ENCODE peak calls at places on chromosomes 1 and 21, in five cellular contexts. F, C, P, E and K are unnamed samples.

GRCh38 chr1:221675880-221676800 is 65.7 kb downstream of the DUSP10 start:
- DNase-seq in F (no peak), C (no peak), P (no peak), E (no peak), K (no peak)

GRCh38 chr1:41574842-41575241 is 90.4 kb upstream of the EDN2 start:
- DNase-seq in F (no peak), C (no peak), P (no peak), E (no peak), K (no peak)

GRCh38 chr1:24709748-24710416 is 35.4 kb upstream of the CLIC4 start:
- DNase-seq in F (no peak), C (no peak), P (no peak), E (no peak), K (no peak)

GRCh38 chr1:60274422-60275419 is 201.2 kb upstream of the C1orf87 start:
- DNase-seq in F (no peak), C (no peak), P (no peak), E (no peak), K (no peak)

GRCh38 chr1:205321109-205321958 is at the start of gene NUAK2:
- DNase-seq in F (peak), C (peak), P (peak), E (peak), K (peak)

GRCh38 chr21:43208561-43209332 is 39.9 kb downstream of the CRYAA start:
- DNase-seq in F (no peak), C (no peak), P (no peak), E (no peak), K (peak)

GRCh38 chr1:109630081-109630880 is 10.6 kb downstream of the AMPD2 start:
- DNase-seq in F (peak), C (no peak), P (no peak), E (no peak), K (peak)

GRCh38 chr1:116483481-116484309 is 87.1 kb downstream of the CD58 start:
- DNase-seq in F (no peak), C (peak), P (no peak), E (no peak), K (no peak)

GRCh38 chr1:157819886-157820285 is at the start of gene FCRL1:
- DNase-seq in F (no peak), C (no peak), P (no peak), E (no peak), K (no peak)

GRCh38 chr1:183259886-183260285 is 73.8 kb downstream of the LAMC2 start:
- DNase-seq in F (no peak), C (no peak), P (no peak), E (no peak), K (no peak)

GRCh38 chr21:25626752-25627151 is 12.3 kb upstream of the JAM2 start:
- DNase-seq in F (no peak), C (peak), P (no peak), E (no peak), K (no peak)

GRCh38 chr21:46092026-46092764 is 5.7 kb upstream of the COL6A2 start:
- DNase-seq in F (no peak), C (peak), P (no peak), E (no peak), K (no peak)

GRCh38 chr1:36372617-36373016 is 13.1 kb downstream of the STK40 start:
- DNase-seq in F (no peak), C (no peak), P (no peak), E (no peak), K (no peak)

GRCh38 chr1:248858096-248858890 is 592 bp downstream of the ZNF692 start:
- DNase-seq in F (no peak), C (peak), P (peak), E (no peak), K (peak)

GRCh38 chr1:11961230-11961629 is 19.0 kb upstream of the MFN2 start:
- DNase-seq in F (no peak), C (peak), P (no peak), E (no peak), K (no peak)

GRCh38 chr1:209493584-209493983 is 89.9 kb upstream of the CAMK1G start:
- DNase-seq in F (no peak), C (peak), P (no peak), E (no peak), K (no peak)

GRCh38 chr1:40462956-40463590 is 12.8 kb downstream of the ZFP69B start:
- DNase-seq in F (peak), C (peak), P (no peak), E (no peak), K (no peak)